ENCODE peak calls at places on chromosomes 11 and 22, in five cellular contexts. One of them, this sample, is unnamed.

GRCh38 chr22:24894220-24894975 is 52.1 kb downstream of the LHFPL7 start:
- DNase-seq in transverse colon: peak
- DNase-seq in A549: peak
- DNase-seq in AG09319: peak
- DNase-seq in CD4-positive, alpha-beta T cell: no peak
- DNase-seq in this sample: peak

GRCh38 chr11:24880962-24881361 is 384.1 kb downstream of the LUZP2 start:
- DNase-seq in transverse colon: no peak
- DNase-seq in A549: no peak
- DNase-seq in AG09319: no peak
- DNase-seq in CD4-positive, alpha-beta T cell: no peak
- DNase-seq in this sample: no peak

GRCh38 chr22:31829505-31829904 is 75.7 kb downstream of the DEPDC5 start:
- DNase-seq in transverse colon: no peak
- DNase-seq in A549: peak
- DNase-seq in AG09319: peak
- DNase-seq in CD4-positive, alpha-beta T cell: no peak
- DNase-seq in this sample: no peak

GRCh38 chr11:109695696-109696095 is 273.7 kb downstream of the C11orf87 start:
- DNase-seq in transverse colon: no peak
- DNase-seq in A549: no peak
- DNase-seq in AG09319: no peak
- DNase-seq in CD4-positive, alpha-beta T cell: no peak
- DNase-seq in this sample: no peak

GRCh38 chr11:20066013-20066782 is 94.1 kb downstream of the DBX1 start:
- DNase-seq in transverse colon: no peak
- DNase-seq in A549: no peak
- DNase-seq in AG09319: no peak
- DNase-seq in CD4-positive, alpha-beta T cell: no peak
- DNase-seq in this sample: no peak

GRCh38 chr22:22099833-22100812 is 117.5 kb upstream of the TOP3B start:
- DNase-seq in transverse colon: no peak
- DNase-seq in A549: no peak
- DNase-seq in AG09319: no peak
- DNase-seq in CD4-positive, alpha-beta T cell: no peak
- DNase-seq in this sample: no peak

GRCh38 chr11:120512727-120513435 is 1.3 kb downstream of the GRIK4 start:
- DNase-seq in transverse colon: no peak
- DNase-seq in A549: peak
- DNase-seq in AG09319: no peak
- DNase-seq in CD4-positive, alpha-beta T cell: no peak
- DNase-seq in this sample: no peak

GRCh38 chr11:44939673-44940072 is 11.0 kb downstream of the TP53I11 start:
- DNase-seq in transverse colon: no peak
- DNase-seq in A549: no peak
- DNase-seq in AG09319: no peak
- DNase-seq in CD4-positive, alpha-beta T cell: no peak
- DNase-seq in this sample: no peak

GRCh38 chr22:38262051-38262795 is 10.6 kb downstream of the TMEM184B start:
- DNase-seq in transverse colon: peak
- DNase-seq in A549: no peak
- DNase-seq in AG09319: no peak
- DNase-seq in CD4-positive, alpha-beta T cell: peak
- DNase-seq in this sample: peak

GRCh38 chr11:77392842-77393241 is 81.1 kb downstream of the PAK1 start:
- DNase-seq in transverse colon: no peak
- DNase-seq in A549: no peak
- DNase-seq in AG09319: no peak
- DNase-seq in CD4-positive, alpha-beta T cell: no peak
- DNase-seq in this sample: no peak

GRCh38 chr22:49381595-49382450 is 445.9 kb downstream of the BRD1 start:
- DNase-seq in transverse colon: no peak
- DNase-seq in A549: no peak
- DNase-seq in AG09319: no peak
- DNase-seq in CD4-positive, alpha-beta T cell: no peak
- DNase-seq in this sample: peak

GRCh38 chr11:18314794-18315523 is 7.0 kb downstream of the HPS5 start:
- DNase-seq in transverse colon: no peak
- DNase-seq in A549: no peak
- DNase-seq in AG09319: no peak
- DNase-seq in CD4-positive, alpha-beta T cell: no peak
- DNase-seq in this sample: no peak

GRCh38 chr11:59698506-59698905 is 15.1 kb downstream of the OR10V1 start:
- DNase-seq in transverse colon: no peak
- DNase-seq in A549: no peak
- DNase-seq in AG09319: no peak
- DNase-seq in CD4-positive, alpha-beta T cell: no peak
- DNase-seq in this sample: no peak

GRCh38 chr11:14905104-14906033 is 13.3 kb upstream of the CYP2R1 start:
- DNase-seq in transverse colon: peak
- DNase-seq in A549: peak
- DNase-seq in AG09319: no peak
- DNase-seq in CD4-positive, alpha-beta T cell: peak
- DNase-seq in this sample: peak
- TF ChIP-seq CTCF in transverse colon: peak
- TF ChIP-seq CTCF in A549: no peak
- TF ChIP-seq CTCF in AG09319: peak
- TF ChIP-seq CTCF in CD4-positive, alpha-beta T cell: peak
- TF ChIP-seq CTCF in this sample: peak

DNA sequence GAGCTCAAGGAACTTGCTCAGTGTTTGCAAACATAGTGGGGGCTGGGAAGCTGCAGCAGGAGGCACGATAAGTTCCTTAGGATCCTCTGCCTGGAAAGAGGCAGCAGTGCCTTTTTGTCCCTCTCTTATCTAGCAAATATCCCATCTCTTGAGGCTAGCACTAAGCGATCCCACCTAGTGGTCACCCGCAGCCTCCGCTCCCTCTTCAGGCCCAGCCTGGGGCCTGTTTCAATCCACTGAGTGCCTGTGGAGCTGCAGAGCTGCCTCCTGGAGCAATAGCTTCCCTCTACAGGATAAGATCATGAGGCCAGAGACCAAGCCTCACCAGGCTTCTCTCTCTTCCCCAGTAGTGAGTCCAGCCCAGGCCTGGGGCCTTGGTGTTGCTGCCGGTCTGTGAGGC is 65.8 kb downstream of the SLC22A12 start:
- DNase-seq in transverse colon: no peak
- DNase-seq in A549: no peak
- DNase-seq in AG09319: no peak
- DNase-seq in CD4-positive, alpha-beta T cell: no peak
- DNase-seq in this sample: no peak
- TF ChIP-seq CTCF in transverse colon: no peak
- TF ChIP-seq CTCF in A549: no peak
- TF ChIP-seq CTCF in AG09319: no peak
- TF ChIP-seq CTCF in CD4-positive, alpha-beta T cell: no peak
- TF ChIP-seq CTCF in this sample: no peak

GRCh38 chr11:118488480-118489109 is 38.7 kb upstream of the TTC36 start:
- DNase-seq in transverse colon: peak
- DNase-seq in A549: peak
- DNase-seq in AG09319: peak
- DNase-seq in CD4-positive, alpha-beta T cell: peak
- DNase-seq in this sample: peak
- TF ChIP-seq CTCF in transverse colon: peak
- TF ChIP-seq CTCF in A549: peak
- TF ChIP-seq CTCF in AG09319: peak
- TF ChIP-seq CTCF in CD4-positive, alpha-beta T cell: peak
- TF ChIP-seq CTCF in this sample: peak

GRCh38 chr22:45970709-45971388 is 6.1 kb downstream of the WNT7B start:
- DNase-seq in transverse colon: no peak
- DNase-seq in A549: no peak
- DNase-seq in AG09319: no peak
- DNase-seq in CD4-positive, alpha-beta T cell: no peak
- DNase-seq in this sample: no peak
- TF ChIP-seq CTCF in transverse colon: no peak
- TF ChIP-seq CTCF in A549: no peak
- TF ChIP-seq CTCF in AG09319: no peak
- TF ChIP-seq CTCF in CD4-positive, alpha-beta T cell: no peak
- TF ChIP-seq CTCF in this sample: no peak

DNA sequence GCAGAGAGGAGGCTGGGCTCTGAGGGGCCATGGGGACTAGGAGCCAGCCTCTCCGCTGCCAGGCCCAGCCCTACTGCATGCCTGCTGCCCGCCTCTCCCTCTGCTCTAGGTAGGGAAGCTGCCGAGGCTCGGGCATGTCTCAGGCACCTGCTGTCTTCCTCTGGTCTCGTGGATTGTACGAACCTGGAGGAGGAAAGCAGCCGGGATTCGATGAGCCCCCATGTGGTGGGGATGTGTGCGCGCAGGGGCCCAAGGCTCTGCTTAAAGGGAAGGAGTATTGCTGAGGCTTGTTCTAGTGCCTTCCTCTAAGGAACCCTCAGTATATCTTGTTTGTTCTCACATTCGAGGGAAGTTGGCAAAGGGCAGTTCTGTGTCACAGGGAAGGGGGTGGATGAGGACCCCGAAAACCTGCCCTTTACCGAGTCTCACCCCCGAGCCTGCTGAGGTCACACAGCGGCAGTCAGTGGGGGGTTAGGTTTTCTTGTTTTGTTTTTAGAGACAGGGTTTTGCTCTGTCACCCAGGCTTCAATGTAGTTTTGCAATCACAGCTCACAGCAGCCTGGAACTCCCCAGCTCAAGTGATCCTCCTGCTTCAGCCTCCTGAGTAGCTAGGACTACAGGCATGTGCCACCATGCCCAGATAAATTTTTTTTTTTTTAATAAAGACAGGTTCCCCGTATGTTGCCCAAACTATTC is 21.3 kb downstream of the DAGLA start:
- DNase-seq in transverse colon: peak
- DNase-seq in A549: peak
- DNase-seq in AG09319: no peak
- DNase-seq in CD4-positive, alpha-beta T cell: no peak
- DNase-seq in this sample: no peak
- TF ChIP-seq CTCF in transverse colon: peak
- TF ChIP-seq CTCF in A549: peak
- TF ChIP-seq CTCF in AG09319: peak
- TF ChIP-seq CTCF in CD4-positive, alpha-beta T cell: no peak
- TF ChIP-seq CTCF in this sample: peak

This sample was measured in Peyer's patch.